ENCODE peak calls at places on chromosomes 5 and 9, in seven cellular contexts. One of them, this sample, is unnamed.
A peak's percentile ranks its signal among the peaks of the same experiment; 100 is the strongest.

GRCh38 chr5:168353216-168353957 is 61.9 kb downstream of the WWC1 start:
- DNase-seq in GM23248: no peak
- DNase-seq in GM23338: no peak
- DNase-seq in SK-N-SH: no peak
- DNase-seq in HCT116: no peak
- DNase-seq in hepatocyte: no peak
- DNase-seq in OCI-LY7: no peak
- DNase-seq in this sample: no peak

GRCh38 chr9:86766912-86767311 is 180.4 kb downstream of the GAS1 start:
- DNase-seq in SK-N-SH: no peak
- DNase-seq in hepatocyte: no peak
- DNase-seq in GM23248: peak; percentile 96
- DNase-seq in HCT116: peak; percentile 75
- DNase-seq in GM23338: no peak
- DNase-seq in OCI-LY7: no peak
- DNase-seq in this sample: peak; percentile 45

GRCh38 chr5:7329712-7330111 is 66.2 kb upstream of the ADCY2 start:
- DNase-seq in HCT116: no peak
- DNase-seq in OCI-LY7: no peak
- DNase-seq in hepatocyte: no peak
- DNase-seq in SK-N-SH: no peak
- DNase-seq in GM23248: peak; percentile 14
- DNase-seq in GM23338: no peak
- DNase-seq in this sample: no peak

GRCh38 chr9:15824310-15824709 is 271.5 kb downstream of the CCDC171 start:
- DNase-seq in SK-N-SH: no peak
- DNase-seq in HCT116: peak; percentile 48
- DNase-seq in hepatocyte: no peak
- DNase-seq in OCI-LY7: peak; percentile 17
- DNase-seq in GM23338: peak; percentile 63
- DNase-seq in GM23248: peak; percentile 14
- DNase-seq in this sample: peak; percentile 7

GRCh38 chr5:179316111-179316551 is 29.1 kb downstream of the ADAMTS2 start:
- DNase-seq in HCT116: no peak
- DNase-seq in OCI-LY7: no peak
- DNase-seq in GM23248: no peak
- DNase-seq in GM23338: no peak
- DNase-seq in SK-N-SH: no peak
- DNase-seq in hepatocyte: no peak
- DNase-seq in this sample: no peak

GRCh38 chr5:132812949-132813598 is at the start of gene SOWAHA:
- DNase-seq in GM23338: peak; percentile 74
- DNase-seq in OCI-LY7: no peak
- DNase-seq in HCT116: no peak
- DNase-seq in SK-N-SH: no peak
- DNase-seq in GM23248: no peak
- DNase-seq in hepatocyte: peak; percentile 64
- DNase-seq in this sample: peak; percentile 62

GRCh38 chr9:11338130-11338529 is 725.3 kb upstream of the PTPRD start:
- DNase-seq in HCT116: no peak
- DNase-seq in hepatocyte: no peak
- DNase-seq in SK-N-SH: no peak
- DNase-seq in GM23248: no peak
- DNase-seq in GM23338: no peak
- DNase-seq in OCI-LY7: no peak
- DNase-seq in this sample: no peak

GRCh38 chr5:151950681-151951080 is 26.0 kb upstream of the GLRA1 start:
- DNase-seq in GM23338: no peak
- DNase-seq in OCI-LY7: no peak
- DNase-seq in GM23248: no peak
- DNase-seq in hepatocyte: no peak
- DNase-seq in HCT116: no peak
- DNase-seq in SK-N-SH: no peak
- DNase-seq in this sample: no peak

GRCh38 chr9:89937051-89937450 is 332.2 kb downstream of the GADD45G start:
- DNase-seq in GM23248: no peak
- DNase-seq in OCI-LY7: no peak
- DNase-seq in SK-N-SH: no peak
- DNase-seq in HCT116: no peak
- DNase-seq in GM23338: no peak
- DNase-seq in hepatocyte: no peak
- DNase-seq in this sample: no peak

GRCh38 chr9:99142275-99142674 is 37.4 kb downstream of the TGFBR1 start:
- DNase-seq in GM23338: no peak
- DNase-seq in SK-N-SH: no peak
- DNase-seq in hepatocyte: peak; percentile 13
- DNase-seq in GM23248: no peak
- DNase-seq in HCT116: no peak
- DNase-seq in OCI-LY7: no peak
- DNase-seq in this sample: no peak

GRCh38 chr9:121292801-121293241 is 24.9 kb downstream of the GSN start:
- DNase-seq in OCI-LY7: no peak
- DNase-seq in hepatocyte: no peak
- DNase-seq in HCT116: no peak
- DNase-seq in GM23248: no peak
- DNase-seq in GM23338: no peak
- DNase-seq in SK-N-SH: no peak
- DNase-seq in this sample: no peak

GRCh38 chr9:136564379-136564988 is 18.6 kb upstream of the NOTCH1 start:
- DNase-seq in SK-N-SH: no peak
- DNase-seq in GM23248: peak; percentile 96
- DNase-seq in OCI-LY7: no peak
- DNase-seq in HCT116: no peak
- DNase-seq in GM23338: no peak
- DNase-seq in hepatocyte: no peak
- DNase-seq in this sample: no peak

GRCh38 chr9:78921341-78921740 is 624.4 kb downstream of the PSAT1 start:
- DNase-seq in hepatocyte: no peak
- DNase-seq in GM23338: no peak
- DNase-seq in GM23248: no peak
- DNase-seq in SK-N-SH: no peak
- DNase-seq in HCT116: no peak
- DNase-seq in OCI-LY7: no peak
- DNase-seq in this sample: no peak

DNA sequence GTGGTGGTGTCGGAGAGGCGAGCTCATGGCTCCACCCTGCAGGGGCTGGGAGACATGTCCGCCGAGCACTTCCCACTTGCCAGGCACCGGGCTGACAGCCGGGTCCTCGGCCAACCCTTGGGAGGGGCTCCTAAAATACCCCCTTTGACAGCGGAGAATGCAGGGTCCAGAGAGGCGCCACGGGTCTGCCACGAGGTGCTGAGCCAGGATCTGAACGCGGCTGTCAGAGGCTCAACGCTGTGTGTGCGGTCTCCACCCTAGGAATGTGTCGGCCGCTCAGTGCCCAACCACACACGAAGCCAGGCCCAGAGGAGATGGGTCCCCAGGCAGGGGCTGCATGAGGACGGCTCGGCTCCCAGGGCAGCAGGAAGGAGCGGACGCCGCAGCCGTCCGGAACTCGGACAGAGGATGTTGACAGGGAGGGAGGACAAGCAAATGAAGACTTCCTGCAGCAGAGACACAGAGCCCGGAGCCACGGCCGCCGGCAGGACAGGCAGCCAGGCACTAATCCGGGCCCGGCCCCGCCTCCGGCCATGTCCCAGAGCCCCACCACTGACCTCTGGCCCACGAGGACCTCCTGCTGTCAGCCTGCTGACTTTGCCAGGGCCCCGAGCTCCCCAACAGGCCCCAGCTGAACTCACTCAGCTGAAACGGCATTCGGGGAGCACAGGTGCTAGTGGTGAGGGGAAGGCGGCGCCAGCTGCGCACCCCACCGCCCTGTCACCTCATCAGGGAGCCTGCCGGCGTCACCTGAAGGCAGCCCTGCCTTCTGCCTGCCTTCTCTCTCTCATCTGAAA is 12.8 kb downstream of the VAV2 start:
- DNase-seq in HCT116: no peak
- DNase-seq in SK-N-SH: peak; percentile 38
- DNase-seq in GM23248: peak; percentile 55
- DNase-seq in OCI-LY7: peak; percentile 86
- DNase-seq in hepatocyte: peak; percentile 46
- DNase-seq in GM23338: peak; percentile 5
- DNase-seq in this sample: peak; percentile 71
- H3K4me3 ChIP-seq in HCT116: no peak overlapping the region
- H3K4me3 ChIP-seq in SK-N-SH: no peak overlapping the region
- H3K4me3 ChIP-seq in GM23248: peak overlapping the region; percentile 54
- H3K4me3 ChIP-seq in OCI-LY7: peak overlapping the region; percentile 48
- H3K4me3 ChIP-seq in hepatocyte: no peak overlapping the region
- H3K4me3 ChIP-seq in GM23338: no peak overlapping the region
- H3K4me3 ChIP-seq in this sample: no peak overlapping the region

DNA sequence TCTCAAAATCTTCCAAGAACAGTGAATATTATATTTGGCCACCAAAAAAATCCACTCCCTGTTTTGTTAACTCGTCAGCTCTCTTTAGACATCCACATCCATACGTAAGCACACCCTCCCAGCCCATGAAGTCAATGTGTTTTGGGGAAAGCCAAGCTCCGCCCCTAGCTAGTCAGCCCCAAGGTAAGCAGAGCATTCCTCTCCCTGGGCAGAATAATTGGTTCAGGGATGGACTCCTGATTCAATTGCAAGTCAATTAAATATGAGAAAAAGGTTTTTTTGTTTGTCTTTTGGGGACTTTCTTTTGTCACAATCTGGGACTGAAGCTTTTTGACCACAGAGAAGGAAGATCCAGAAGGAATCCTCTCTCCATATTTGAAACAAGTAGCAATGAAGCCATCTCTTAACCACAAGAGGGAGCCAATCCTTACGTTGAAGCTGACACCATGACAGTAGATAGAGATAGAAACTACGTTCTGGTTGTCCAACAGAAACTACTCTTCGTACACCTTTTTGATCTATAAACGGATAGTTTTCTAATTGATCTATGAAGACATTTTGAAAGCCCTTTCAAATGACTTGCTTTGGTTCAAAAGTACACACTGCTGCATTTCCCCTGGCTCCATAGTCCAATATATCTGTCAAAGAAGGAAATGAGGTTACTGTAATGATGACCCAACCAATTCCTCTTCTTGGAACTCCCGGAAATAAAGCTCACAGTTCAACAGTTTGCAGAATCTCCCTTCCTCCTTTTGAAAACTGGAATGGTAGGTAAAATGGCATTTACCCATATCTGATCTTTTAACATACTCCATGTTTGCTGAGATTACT is 166.4 kb downstream of the TLE1 start:
- DNase-seq in OCI-LY7: peak; percentile 39
- DNase-seq in HCT116: peak; percentile 48
- DNase-seq in GM23338: peak; percentile 78
- DNase-seq in SK-N-SH: peak; percentile 55
- DNase-seq in GM23248: peak; percentile 79
- DNase-seq in hepatocyte: peak; percentile 60
- DNase-seq in this sample: peak; percentile 51
- TF ChIP-seq EZH2phosphoT487 in OCI-LY7: no peak
- TF ChIP-seq EZH2phosphoT487 in HCT116: no peak
- TF ChIP-seq EZH2phosphoT487 in GM23338: no peak
- TF ChIP-seq EZH2phosphoT487 in SK-N-SH: no peak
- TF ChIP-seq EZH2phosphoT487 in GM23248: no peak
- TF ChIP-seq EZH2phosphoT487 in hepatocyte: no peak
- TF ChIP-seq EZH2phosphoT487 in this sample: no peak

DNA sequence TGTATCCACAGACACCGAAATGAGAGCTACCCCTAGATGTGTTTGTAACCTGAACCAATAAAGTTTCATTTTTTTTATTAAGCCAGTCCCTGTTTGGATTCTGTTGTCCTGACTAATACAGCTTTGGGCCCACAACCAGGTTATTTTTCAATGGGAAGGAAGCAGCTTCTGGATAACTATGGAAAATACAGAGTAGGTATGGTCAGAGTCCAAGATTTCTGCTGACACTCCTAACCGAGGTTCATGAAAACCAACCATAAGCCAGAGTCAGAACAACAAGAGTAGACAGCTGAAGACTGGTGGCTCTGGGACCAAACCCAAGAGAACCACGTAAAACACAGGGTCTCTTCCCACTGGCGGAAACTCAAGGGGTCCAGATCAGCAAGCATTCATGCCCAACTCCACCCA is 10.8 kb downstream of the KLF9 start:
- DNase-seq in GM23248: peak; percentile 57
- DNase-seq in HCT116: no peak
- DNase-seq in SK-N-SH: no peak
- DNase-seq in hepatocyte: no peak
- DNase-seq in GM23338: no peak
- DNase-seq in OCI-LY7: no peak
- DNase-seq in this sample: no peak
- H3K4me3 ChIP-seq in GM23248: peak overlapping the region; percentile 43
- H3K4me3 ChIP-seq in HCT116: no peak overlapping the region
- H3K4me3 ChIP-seq in SK-N-SH: no peak overlapping the region
- H3K4me3 ChIP-seq in hepatocyte: no peak overlapping the region
- H3K4me3 ChIP-seq in GM23338: no peak overlapping the region
- H3K4me3 ChIP-seq in OCI-LY7: no peak overlapping the region
- H3K4me3 ChIP-seq in this sample: no peak overlapping the region

GRCh38 chr5:42843675-42844292 is 32.1 kb upstream of the SELENOP start:
- DNase-seq in SK-N-SH: no peak
- DNase-seq in HCT116: no peak
- DNase-seq in GM23248: no peak
- DNase-seq in GM23338: no peak
- DNase-seq in hepatocyte: no peak
- DNase-seq in OCI-LY7: no peak
- DNase-seq in this sample: no peak

GRCh38 chr5:42840279-42840678 is 28.6 kb upstream of the SELENOP start:
- DNase-seq in SK-N-SH: no peak
- DNase-seq in GM23248: peak; percentile 86
- DNase-seq in hepatocyte: peak; percentile 66
- DNase-seq in OCI-LY7: no peak
- DNase-seq in GM23338: no peak
- DNase-seq in HCT116: no peak
- DNase-seq in this sample: no peak

GRCh38 chr5:42840842-42841574 is 29.3 kb upstream of the SELENOP start:
- DNase-seq in OCI-LY7: no peak
- DNase-seq in GM23338: no peak
- DNase-seq in SK-N-SH: no peak
- DNase-seq in HCT116: no peak
- DNase-seq in hepatocyte: no peak
- DNase-seq in GM23248: no peak
- DNase-seq in this sample: no peak

GRCh38 chr5:42837601-42838000 is 25.9 kb upstream of the SELENOP start:
- DNase-seq in GM23248: no peak
- DNase-seq in hepatocyte: no peak
- DNase-seq in HCT116: no peak
- DNase-seq in OCI-LY7: no peak
- DNase-seq in GM23338: no peak
- DNase-seq in SK-N-SH: no peak
- DNase-seq in this sample: no peak

DNA sequence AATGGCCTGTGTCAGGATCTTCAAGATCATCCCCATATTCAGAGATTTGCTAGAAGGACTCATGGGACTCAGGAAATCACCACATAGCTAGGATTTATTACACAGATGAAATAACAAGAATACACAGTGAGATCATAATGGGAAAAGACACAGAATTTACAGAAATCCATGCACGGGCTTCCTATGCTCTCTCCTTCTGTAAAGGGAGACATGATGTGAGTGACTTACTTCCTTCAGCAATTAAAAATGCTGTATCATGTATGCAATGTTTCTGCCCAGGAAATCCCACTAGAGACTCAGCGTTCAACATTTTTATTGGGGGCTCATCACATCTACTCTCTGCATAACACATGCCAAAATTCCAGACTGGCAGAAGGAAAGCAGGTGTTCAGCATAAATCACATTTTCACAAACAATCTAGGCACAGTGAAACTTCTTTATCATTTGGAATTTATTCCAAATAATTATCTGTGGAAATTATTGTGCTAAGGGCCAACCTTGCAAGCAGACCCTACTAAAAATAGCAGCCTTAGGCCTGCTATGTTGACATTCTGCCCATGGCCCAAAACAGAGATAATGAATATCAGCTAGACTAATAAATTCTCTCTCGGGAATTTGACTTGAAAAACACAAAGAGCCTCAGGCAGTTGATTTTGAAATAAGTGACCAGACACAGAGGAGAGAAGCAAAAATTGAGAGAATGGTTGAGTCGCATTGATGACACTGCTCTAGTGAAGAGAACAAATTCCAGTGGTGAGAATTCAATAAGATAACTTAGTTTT is 31.4 kb upstream of the SELENOP start:
- DNase-seq in OCI-LY7: no peak
- DNase-seq in HCT116: no peak
- DNase-seq in GM23338: no peak
- DNase-seq in hepatocyte: no peak
- DNase-seq in GM23248: peak; percentile 43
- DNase-seq in SK-N-SH: no peak
- DNase-seq in this sample: no peak
- TF ChIP-seq EZH2phosphoT487 in OCI-LY7: no peak
- TF ChIP-seq EZH2phosphoT487 in HCT116: no peak
- TF ChIP-seq EZH2phosphoT487 in GM23338: no peak
- TF ChIP-seq EZH2phosphoT487 in hepatocyte: no peak
- TF ChIP-seq EZH2phosphoT487 in GM23248: no peak
- TF ChIP-seq EZH2phosphoT487 in SK-N-SH: no peak
- TF ChIP-seq EZH2phosphoT487 in this sample: no peak